ENCODE peak calls at places on chromosomes 13 and 19, in six cellular contexts. C, B, F, M, N and I are unnamed samples.

GRCh38 chr19:32781280-32781679 is 61.7 kb downstream of the TDRD12 start:
- DNase-seq in C (no peak), B (no peak), N (no peak), F (no peak), M (no peak), I (no peak)

GRCh38 chr13:113152894-113153809 is 5.3 kb upstream of the PROZ start:
- DNase-seq in F (peak), N (no peak), B (no peak), M (peak), C (peak), I (peak)

GRCh38 chr13:39119422-39119821 is 81.2 kb downstream of the NHLRC3 start:
- DNase-seq in M (no peak), B (no peak), C (no peak), N (no peak), F (no peak), I (no peak)

GRCh38 chr19:34734601-34735103 is 609 bp downstream of the ZNF181 start:
- DNase-seq in B (no peak), M (no peak), F (no peak), C (no peak), N (no peak), I (no peak)

GRCh38 chr19:32330149-32330548 is 15.3 kb upstream of the ZNF507 start:
- DNase-seq in F (no peak), M (no peak), C (no peak), N (no peak), B (no peak), I (no peak)

GRCh38 chr19:16035601-16036297 is 40.5 kb upstream of the TPM4 start:
- DNase-seq in M (peak), B (no peak), N (no peak), F (no peak), C (no peak), I (no peak)

GRCh38 chr19:862529-863304 is 3.3 kb downstream of the CFD start:
- DNase-seq in N (no peak), B (no peak), M (peak), F (peak), C (peak), I (peak)

GRCh38 chr19:46713781-46714522 is 3.0 kb downstream of the PRKD2 start:
- DNase-seq in N (no peak), C (peak), M (peak), B (peak), F (peak), I (peak)

GRCh38 chr19:19911150-19911549 is 10.4 kb downstream of the ZNF93 start:
- DNase-seq in B (no peak), M (no peak), C (peak), N (no peak), F (no peak), I (no peak)

GRCh38 chr13:60311527-60311926 is 85.5 kb upstream of the TDRD3 start:
- DNase-seq in N (no peak), B (no peak), C (no peak), M (no peak), F (no peak), I (no peak)

GRCh38 chr19:53506728-53507127 is 31.2 kb upstream of the ZNF331 start:
- DNase-seq in N (no peak), B (no peak), F (no peak), M (no peak), C (no peak), I (no peak)

GRCh38 chr13:97249797-97250495 is 27.8 kb downstream of the MBNL2 start:
- DNase-seq in F (no peak), M (no peak), N (no peak), B (no peak), C (no peak), I (no peak)

GRCh38 chr13:32253911-32254399 is 61.2 kb downstream of the ZAR1L start:
- DNase-seq in B (no peak), N (no peak), C (no peak), F (no peak), M (no peak), I (peak)

GRCh38 chr19:33464733-33465115 is 56.9 kb downstream of the PEPD start:
- DNase-seq in M (peak), N (no peak), B (no peak), C (no peak), F (no peak), I (no peak)

GRCh38 chr19:1646149-1646930 is 6.1 kb downstream of the TCF3 start:
- DNase-seq in B (no peak), F (no peak), N (no peak), C (no peak), M (no peak), I (no peak)

GRCh38 chr13:73880365-73880764 is 253.8 kb downstream of the KLF12 start:
- DNase-seq in C (peak), M (no peak), N (no peak), F (no peak), B (no peak), I (no peak)

GRCh38 chr13:35347679-35348205 is 128.7 kb downstream of the MAB21L1 start:
- DNase-seq in N (no peak), F (no peak), C (no peak), M (no peak), B (no peak), I (no peak)

GRCh38 chr13:110182461-110182860 is 124.5 kb downstream of the COL4A1 start:
- DNase-seq in C (no peak), M (no peak), B (no peak), F (no peak), N (no peak), I (no peak)

GRCh38 chr19:1248454-1249297 is at the start of gene MIDN:
- DNase-seq in N (no peak), M (peak), B (no peak), F (peak), C (peak), I (peak)

GRCh38 chr19:14135355-14135754 is 1.0 kb downstream of the ASF1B start:
- DNase-seq in F (no peak), N (no peak), B (no peak), M (no peak), C (no peak), I (no peak)

GRCh38 chr19:35309481-35310279 is 17.7 kb downstream of the MAG start:
- DNase-seq in M (no peak), F (no peak), C (peak), B (no peak), N (peak), I (no peak)

GRCh38 chr19:8618751-8619150 is 8.2 kb upstream of the ADAMTS10 start:
- DNase-seq in C (no peak), N (no peak), B (no peak), M (no peak), F (peak), I (no peak)

GRCh38 chr13:102800145-102801041 is 1.5 kb downstream of the BIVM start:
- DNase-seq in N (no peak), C (peak), M (peak), F (peak), B (peak), I (peak)

GRCh38 chr19:11261902-11262839 is at the start of gene DOCK6:
- DNase-seq in C (no peak), M (no peak), B (no peak), N (no peak), F (no peak), I (peak)

GRCh38 chr13:66138172-66138811 is 1091.8 kb downstream of the PCDH9 start:
- DNase-seq in M (no peak), N (no peak), F (no peak), B (no peak), C (no peak), I (no peak)

GRCh38 chr19:1445932-1446712 is 3.8 kb upstream of the APC2 start:
- DNase-seq in F (peak), N (no peak), M (no peak), C (no peak), B (no peak), I (peak)

GRCh38 chr19:10086032-10086903 is at the start of gene SHFL:
- DNase-seq in C (peak), B (no peak), M (peak), F (no peak), N (no peak), I (peak)

GRCh38 chr19:35038623-35039512 is 2.7 kb upstream of the HPN start:
- DNase-seq in C (no peak), M (no peak), B (no peak), N (no peak), F (no peak), I (no peak)

GRCh38 chr19:55680339-55681130 is 5.5 kb downstream of the EPN1 start:
- DNase-seq in C (no peak), M (no peak), N (no peak), F (no peak), B (no peak), I (no peak)

GRCh38 chr13:45219938-45220375 is 19.1 kb upstream of the KCTD4 start:
- DNase-seq in F (peak), N (peak), B (no peak), C (peak), M (no peak), I (peak)

GRCh38 chr13:19606152-19606551 is 27.3 kb upstream of the MPHOSPH8 start:
- DNase-seq in C (no peak), M (no peak), N (no peak), B (no peak), F (peak), I (no peak)

GRCh38 chr13:100040196-100040595 is 48.7 kb upstream of the PCCA start:
- DNase-seq in B (no peak), F (peak), M (no peak), N (no peak), C (no peak), I (no peak)

GRCh38 chr13:50712469-50712868 is 131.0 kb downstream of the DLEU7 start:
- DNase-seq in C (no peak), F (no peak), M (no peak), N (no peak), B (no peak), I (no peak)

GRCh38 chr19:14072535-14073231 is at the start of gene MISP3:
- DNase-seq in B (no peak), N (no peak), C (no peak), M (peak), F (peak), I (peak)

GRCh38 chr13:45833242-45833641 is 18.3 kb downstream of the SIAH3 start:
- DNase-seq in N (no peak), C (no peak), F (no peak), B (no peak), M (no peak), I (no peak)

GRCh38 chr19:44585371-44586141 is 27.8 kb upstream of the IGSF23 start:
- DNase-seq in F (peak), M (no peak), B (no peak), N (no peak), C (peak), I (no peak)
- TF ChIP-seq CTCF in F (peak), M (no peak), B (peak), N (no peak), C (peak), I (no peak)

DNA sequence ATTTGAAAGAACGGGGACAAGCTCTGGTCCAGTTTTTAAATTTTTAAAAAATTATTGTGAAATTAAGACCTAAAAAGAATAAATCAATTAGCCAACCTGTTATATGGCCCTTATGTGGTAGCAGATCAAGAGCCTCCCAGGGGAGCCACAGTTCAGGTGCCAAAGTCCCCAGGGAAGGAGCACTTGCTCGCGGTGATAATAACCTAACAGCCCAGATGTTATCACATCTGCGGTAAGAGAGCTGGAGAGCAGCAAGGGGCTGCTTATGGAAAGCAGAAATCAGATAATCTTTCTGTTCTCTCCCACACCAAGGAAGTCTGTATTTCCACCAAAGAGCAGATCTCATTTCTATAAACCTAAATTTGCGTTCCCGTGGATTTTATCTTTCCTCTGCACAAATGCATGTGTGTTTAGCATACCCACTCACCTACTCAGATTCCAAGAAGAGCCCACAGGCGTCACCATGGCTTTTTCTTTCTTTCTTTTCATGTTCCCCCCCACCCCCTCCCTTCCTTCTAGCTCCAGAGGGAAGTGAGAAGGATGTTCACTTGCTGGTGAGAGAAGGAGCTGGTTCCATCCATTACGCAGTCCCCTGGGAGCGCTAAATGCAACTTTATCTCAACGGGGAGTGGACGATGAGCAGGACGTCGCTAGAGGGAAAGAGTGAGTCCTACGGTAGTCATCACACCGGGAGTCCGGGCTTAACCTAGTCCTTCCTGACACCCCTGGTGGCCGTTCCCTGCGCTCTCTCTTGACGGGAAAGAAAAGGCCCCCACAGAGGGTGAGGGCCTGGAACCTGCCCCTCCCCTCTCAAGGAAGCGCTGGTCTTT is 1.6 kb upstream of the POU4F1 start:
- DNase-seq in N (no peak), B (no peak), C (no peak), M (no peak), F (peak), I (no peak)
- TF ChIP-seq CTCF in N (peak), B (no peak), C (no peak), M (no peak), F (no peak), I (no peak)

GRCh38 chr19:13008926-13009787 is 13.9 kb downstream of the NFIX start:
- DNase-seq in N (no peak), C (no peak), F (no peak), M (no peak), B (no peak), I (no peak)

GRCh38 chr19:13012390-13012689 is 17.1 kb downstream of the NFIX start:
- DNase-seq in C (no peak), N (no peak), B (no peak), M (no peak), F (no peak), I (no peak)

GRCh38 chr19:13010992-13011652 is 15.8 kb downstream of the NFIX start:
- DNase-seq in M (no peak), B (no peak), C (no peak), N (no peak), F (no peak), I (no peak)

GRCh38 chr19:13011653-13012389 is 16.5 kb downstream of the NFIX start:
- DNase-seq in N (no peak), M (no peak), B (no peak), F (no peak), C (no peak), I (no peak)

GRCh38 chr19:13010038-13010991 is 15.0 kb downstream of the NFIX start:
- DNase-seq in F (no peak), C (peak), B (no peak), N (no peak), M (no peak), I (no peak)
- TF ChIP-seq CTCF in F (no peak), C (no peak), B (no peak), N (no peak), M (no peak), I (no peak)

GRCh38 chr13:29397265-29397664 is 198.2 kb downstream of the SLC7A1 start:
- DNase-seq in M (no peak), C (no peak), N (no peak), B (no peak), F (no peak), I (peak)
- TF ChIP-seq CTCF in M (no peak), C (no peak), N (no peak), B (no peak), F (no peak), I (no peak)

GRCh38 chr13:36848228-36848982 is 29.4 kb downstream of the RFXAP start:
- DNase-seq in N (no peak), M (no peak), C (peak), F (peak), B (no peak), I (peak)

GRCh38 chr13:36847541-36848045 is 28.6 kb downstream of the RFXAP start:
- DNase-seq in M (no peak), B (no peak), F (no peak), N (no peak), C (no peak), I (no peak)

GRCh38 chr13:36850790-36851438 is 31.9 kb downstream of the RFXAP start:
- DNase-seq in F (no peak), M (no peak), B (no peak), N (no peak), C (peak), I (peak)
- TF ChIP-seq CTCF in F (no peak), M (peak), B (no peak), N (peak), C (peak), I (no peak)

GRCh38 chr13:98813993-98814392 is 61.5 kb upstream of the SLC15A1 start:
- DNase-seq in M (no peak), B (no peak), C (no peak), N (no peak), F (no peak), I (no peak)
- TF ChIP-seq CTCF in M (no peak), B (no peak), C (no peak), N (no peak), F (no peak), I (no peak)